ENCODE peak calls at places on chromosomes 6 and 20, in eight cellular contexts. F is heart right ventricle, J is endothelial cell of umbilical vein, V is mammary epithelial cell, A is psoas muscle, R is left ventricle myocardium inferior, I is body of pancreas, C is pancreas. E is an unnamed sample.

GRCh38 chr6:56250266-56250665 is 2.9 kb upstream of the COL21A1 start:
- DNase-seq in C (no peak), J (no peak), I (no peak), A (no peak), F (no peak), V (no peak), R (no peak), E (no peak)

GRCh38 chr20:58700121-58700780 is 7.7 kb downstream of the NPEPL1 start:
- DNase-seq in F (no peak), A (no peak), V (no peak), I (peak; percentile 3), C (no peak), R (peak; percentile 12), J (no peak), E (no peak)

GRCh38 chr6:36851149-36851614 is 11.9 kb upstream of the CPNE5 start:
- DNase-seq in C (peak; percentile 48), V (peak; percentile 58), I (peak; percentile 59), R (no peak), F (peak; percentile 71), J (peak; percentile 81), A (no peak), E (no peak)

GRCh38 chr6:113111550-113111949 is 745.6 kb upstream of the MARCKS start:
- DNase-seq in F (no peak), A (no peak), R (no peak), V (no peak), J (no peak), I (no peak), C (no peak), E (no peak)

GRCh38 chr20:24998631-24999445 is 6.3 kb upstream of the APMAP start:
- DNase-seq in F (no peak), I (no peak), J (no peak), V (no peak), A (no peak), R (no peak), C (no peak), E (no peak)

GRCh38 chr20:23889775-23890187 is 10.2 kb upstream of the CST5 start:
- DNase-seq in I (peak; percentile 58), A (peak; percentile 29), J (peak; percentile 42), V (peak; percentile 71), F (peak; percentile 16), R (peak; percentile 28), C (peak; percentile 49), E (peak; percentile 27)

GRCh38 chr20:38094373-38094775 is 60.8 kb downstream of the RPRD1B start:
- DNase-seq in A (peak; percentile 65), R (peak; percentile 53), V (peak; percentile 59), J (peak; percentile 72), I (no peak), C (peak; percentile 42), F (peak; percentile 61), E (no peak)

GRCh38 chr6:28683945-28684538 is 158.4 kb downstream of the GPX5 start:
- DNase-seq in F (no peak), A (no peak), C (no peak), J (peak; percentile 55), R (no peak), I (no peak), V (peak; percentile 46), E (no peak)

GRCh38 chr20:19090332-19090731 is 122.1 kb upstream of the SLC24A3 start:
- DNase-seq in F (no peak), V (no peak), I (no peak), J (no peak), A (no peak), C (no peak), R (no peak), E (no peak)

GRCh38 chr6:22141271-22141745 is 155.5 kb downstream of the PRL start:
- DNase-seq in F (peak; percentile 70), J (peak; percentile 99), I (no peak), A (no peak), R (no peak), V (no peak), C (peak; percentile 35), E (no peak)

GRCh38 chr6:99478483-99478882 is 36.7 kb downstream of the USP45 start:
- DNase-seq in C (no peak), R (no peak), V (no peak), A (no peak), J (no peak), I (no peak), F (no peak), E (no peak)

DNA sequence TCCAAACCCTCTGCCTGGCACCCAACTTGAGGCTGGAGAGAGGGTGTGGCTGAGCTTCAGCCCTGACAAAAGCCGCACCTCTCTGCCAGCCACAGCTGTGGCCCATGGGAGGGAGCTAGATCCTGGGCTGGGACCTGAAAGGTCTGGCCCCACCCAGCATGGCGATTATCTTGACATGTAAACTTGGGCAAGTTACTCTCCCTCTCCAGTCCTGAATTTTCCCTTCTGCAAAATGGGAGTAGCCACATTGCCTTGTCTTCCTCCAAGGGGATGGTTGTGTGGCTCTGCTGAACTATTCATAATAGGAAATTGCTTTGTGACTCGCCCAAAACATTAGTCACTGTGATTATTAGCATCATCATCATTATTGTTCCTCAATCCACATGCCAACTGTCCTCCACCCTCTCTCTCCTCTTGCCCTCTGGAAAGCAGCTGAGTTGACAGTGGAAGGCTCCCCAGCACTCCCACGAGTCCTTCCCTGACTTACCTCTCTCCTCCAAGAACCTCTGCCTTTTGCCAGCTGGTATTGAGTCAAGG is 23.0 kb upstream of the RBPJL start:
- DNase-seq in F (no peak), V (peak; percentile 62), J (no peak), I (no peak), R (no peak), A (no peak), C (no peak), E (no peak)
- H3K27ac ChIP-seq in F (no peak overlapping the region), V (no peak overlapping the region), J (no peak overlapping the region), I (no peak overlapping the region), R (no peak overlapping the region), A (no peak overlapping the region), C (no peak overlapping the region), E (no peak overlapping the region)

GRCh38 chr6:5665667-5666066 is 341.1 kb downstream of the NRN1 start:
- DNase-seq in R (no peak), F (no peak), I (no peak), C (no peak), V (no peak), J (no peak), A (no peak), E (no peak)

GRCh38 chr6:5666695-5667094 is 340.0 kb downstream of the NRN1 start:
- DNase-seq in V (no peak), A (no peak), J (no peak), I (no peak), F (no peak), R (no peak), C (no peak), E (no peak)

GRCh38 chr6:5663256-5663655 is 343.5 kb downstream of the NRN1 start:
- DNase-seq in R (no peak), I (no peak), C (no peak), A (no peak), V (no peak), J (no peak), F (no peak), E (no peak)

GRCh38 chr6:5663739-5664138 is 343.0 kb downstream of the NRN1 start:
- DNase-seq in F (no peak), I (no peak), J (no peak), C (no peak), A (no peak), R (no peak), V (no peak), E (no peak)

GRCh38 chr6:5665173-5665572 is 341.6 kb downstream of the NRN1 start:
- DNase-seq in A (no peak), F (no peak), R (no peak), C (no peak), J (no peak), I (no peak), V (no peak), E (no peak)
- H3K27ac ChIP-seq in A (no peak overlapping the region), F (no peak overlapping the region), R (no peak overlapping the region), C (no peak overlapping the region), J (no peak overlapping the region), I (no peak overlapping the region), V (no peak overlapping the region), E (no peak overlapping the region)

DNA sequence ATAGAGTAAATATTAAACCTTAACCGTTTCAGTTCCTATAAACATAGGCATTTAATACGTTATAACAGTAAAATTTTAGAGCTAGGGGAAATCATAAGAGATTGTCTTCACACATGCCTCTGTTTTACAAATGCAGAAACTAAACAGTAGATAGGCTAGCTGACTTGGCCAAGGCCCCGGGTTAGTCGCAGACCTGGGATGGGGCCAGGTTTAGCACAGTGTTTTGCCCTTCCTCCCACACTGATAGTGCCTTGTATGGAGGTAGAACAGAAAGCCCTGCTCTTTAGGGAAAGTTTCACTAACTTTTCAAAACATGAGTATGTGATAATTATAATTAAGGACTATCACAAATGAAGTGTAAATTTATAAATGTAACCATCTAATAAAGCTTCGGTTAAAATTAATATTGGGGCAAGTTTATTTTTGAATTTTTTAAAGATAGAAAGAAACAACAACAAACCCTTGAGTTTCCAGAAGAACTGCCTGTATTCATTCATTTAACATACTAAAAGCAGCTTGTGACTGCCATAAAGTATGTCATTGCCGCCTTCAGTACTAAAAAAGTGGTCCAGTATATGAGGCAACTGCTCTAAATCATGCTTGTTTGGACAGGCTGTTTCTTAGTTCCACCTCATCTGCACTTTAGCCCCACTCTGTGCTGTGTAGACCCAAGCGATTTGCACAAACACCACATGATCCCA is 62.5 kb upstream of the LOC128125822 start:
- DNase-seq in J (no peak), I (peak; percentile 85), C (peak; percentile 89), F (peak; percentile 67), A (peak; percentile 34), V (peak; percentile 47), R (peak; percentile 74), E (no peak)
- H3K27ac ChIP-seq in J (no peak overlapping the region), I (peak overlapping the region; percentile 77), C (no peak overlapping the region), F (no peak overlapping the region), A (peak overlapping the region; percentile 50), V (no peak overlapping the region), R (no peak overlapping the region), E (no peak overlapping the region)

GRCh38 chr6:46444772-46445454 is 46.3 kb downstream of the RCAN2 start:
- DNase-seq in A (no peak), R (no peak), C (no peak), I (no peak), F (no peak), J (no peak), V (no peak), E (no peak)
- H3K27ac ChIP-seq in A (no peak overlapping the region), R (peak overlapping the region; percentile 88), C (no peak overlapping the region), I (no peak overlapping the region), F (no peak overlapping the region), J (no peak overlapping the region), V (no peak overlapping the region), E (no peak overlapping the region)

DNA sequence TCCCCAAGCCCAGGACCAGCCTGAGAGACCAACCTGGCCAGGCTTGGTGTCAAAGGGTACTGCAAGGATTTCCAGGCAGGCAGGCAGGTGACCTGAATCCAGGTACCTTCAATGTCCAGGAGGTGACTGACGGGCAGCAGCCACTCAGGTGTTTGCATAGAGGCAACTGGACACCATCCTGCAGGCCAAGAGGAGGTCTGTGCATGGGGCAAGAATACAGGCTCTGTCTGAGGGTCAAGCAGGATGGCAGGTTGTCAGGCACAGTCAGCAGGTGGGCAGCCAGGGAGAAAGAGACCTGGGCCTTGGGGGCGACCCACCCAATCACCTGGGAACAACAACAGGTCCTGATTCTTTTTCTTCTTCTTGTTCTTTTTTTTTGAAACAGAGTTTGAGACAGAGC is 159.3 kb upstream of the QKI start:
- DNase-seq in R (no peak), V (no peak), C (no peak), I (no peak), A (no peak), J (no peak), F (no peak), E (no peak)
- H3K27ac ChIP-seq in R (no peak overlapping the region), V (no peak overlapping the region), C (no peak overlapping the region), I (no peak overlapping the region), A (no peak overlapping the region), J (no peak overlapping the region), F (no peak overlapping the region), E (peak overlapping the region; percentile 98)

GRCh38 chr6:111258615-111259088 is 171.3 kb downstream of the SLC16A10 start:
- DNase-seq in R (no peak), J (no peak), F (no peak), V (no peak), A (no peak), I (no peak), C (no peak), E (no peak)
- H3K27ac ChIP-seq in R (peak overlapping the region; percentile 92), J (peak overlapping the region; percentile 26), F (peak overlapping the region; percentile 30), V (peak overlapping the region; percentile 68), A (peak overlapping the region; percentile 87), I (peak overlapping the region; percentile 97), C (no peak overlapping the region), E (peak overlapping the region; percentile 66)

E was measured in substantia nigra.